ENCODE peak calls at places on chromosome 3, in six cellular contexts. One of them, this sample, is unnamed.

GRCh38 chr3:158458464-158458863 is 112.5 kb upstream of the MLF1 start:
- DNase-seq in T-helper 2 cell: no peak
- DNase-seq in COR-L47: no peak
- DNase-seq in RCC 7860: no peak
- DNase-seq in NCI-H1105: peak
- DNase-seq in erythroblast: no peak
- DNase-seq in this sample: no peak

GRCh38 chr3:125644036-125645025 is 49.0 kb upstream of the OSBPL11 start:
- DNase-seq in COR-L47: no peak
- DNase-seq in T-helper 2 cell: no peak
- DNase-seq in erythroblast: no peak
- DNase-seq in RCC 7860: no peak
- DNase-seq in NCI-H1105: no peak
- DNase-seq in this sample: no peak

GRCh38 chr3:65537109-65537508 is 501.6 kb downstream of the MAGI1 start:
- DNase-seq in erythroblast: no peak
- DNase-seq in COR-L47: no peak
- DNase-seq in RCC 7860: no peak
- DNase-seq in T-helper 2 cell: no peak
- DNase-seq in NCI-H1105: no peak
- DNase-seq in this sample: no peak

GRCh38 chr3:41224120-41224806 is 25.0 kb downstream of the CTNNB1 start:
- DNase-seq in T-helper 2 cell: no peak
- DNase-seq in NCI-H1105: no peak
- DNase-seq in erythroblast: no peak
- DNase-seq in COR-L47: no peak
- DNase-seq in RCC 7860: peak
- DNase-seq in this sample: no peak

GRCh38 chr3:189121088-189121487 is 50.7 kb upstream of the TPRG1 start:
- DNase-seq in COR-L47: no peak
- DNase-seq in NCI-H1105: no peak
- DNase-seq in RCC 7860: no peak
- DNase-seq in erythroblast: no peak
- DNase-seq in T-helper 2 cell: no peak
- DNase-seq in this sample: no peak

GRCh38 chr3:157282261-157283191 is 122.6 kb upstream of the CCNL1 start:
- DNase-seq in NCI-H1105: no peak
- DNase-seq in T-helper 2 cell: no peak
- DNase-seq in RCC 7860: peak
- DNase-seq in COR-L47: no peak
- DNase-seq in erythroblast: no peak
- DNase-seq in this sample: no peak

GRCh38 chr3:195692781-195693427 is 27.9 kb upstream of the MUC20 start:
- DNase-seq in RCC 7860: no peak
- DNase-seq in erythroblast: no peak
- DNase-seq in T-helper 2 cell: no peak
- DNase-seq in COR-L47: no peak
- DNase-seq in NCI-H1105: no peak
- DNase-seq in this sample: no peak

GRCh38 chr3:137669519-137670060 is 94.5 kb upstream of the SOX14 start:
- DNase-seq in RCC 7860: no peak
- DNase-seq in COR-L47: no peak
- DNase-seq in T-helper 2 cell: no peak
- DNase-seq in NCI-H1105: no peak
- DNase-seq in erythroblast: no peak
- DNase-seq in this sample: no peak

GRCh38 chr3:147371141-147371540 is 35.2 kb downstream of the ZIC4 start:
- DNase-seq in COR-L47: no peak
- DNase-seq in T-helper 2 cell: no peak
- DNase-seq in RCC 7860: no peak
- DNase-seq in NCI-H1105: no peak
- DNase-seq in erythroblast: no peak
- DNase-seq in this sample: no peak

This sample was measured in NCI-H2227 treated with DMSO at 0.1 percent for 48 hours.